ENCODE peak calls at places on chromosomes 7 and 10, in seven cellular contexts. One of them, this sample, is unnamed.

GRCh38 chr10:125411724-125412123 is 251.4 kb upstream of the CTBP2 start:
- DNase-seq in T-helper 2 cell: no peak
- DNase-seq in heart left ventricle: no peak
- DNase-seq in mucosa of descending colon: no peak
- DNase-seq in heart right ventricle: no peak
- DNase-seq in esophagus squamous epithelium: no peak
- DNase-seq in GM03348: peak
- DNase-seq in this sample: no peak

GRCh38 chr10:986137-986825 is 2.0 kb upstream of the GTPBP4 start:
- DNase-seq in heart right ventricle: no peak
- DNase-seq in GM03348: peak
- DNase-seq in heart left ventricle: no peak
- DNase-seq in T-helper 2 cell: no peak
- DNase-seq in esophagus squamous epithelium: no peak
- DNase-seq in mucosa of descending colon: no peak
- DNase-seq in this sample: no peak

GRCh38 chr10:27190508-27190907 is 35.4 kb downstream of the MASTL start:
- DNase-seq in heart right ventricle: no peak
- DNase-seq in GM03348: no peak
- DNase-seq in mucosa of descending colon: no peak
- DNase-seq in T-helper 2 cell: no peak
- DNase-seq in esophagus squamous epithelium: no peak
- DNase-seq in heart left ventricle: no peak
- DNase-seq in this sample: no peak

GRCh38 chr7:128031901-128032604 is 816 bp upstream of the LRRC4 start:
- DNase-seq in heart left ventricle: peak
- DNase-seq in GM03348: peak
- DNase-seq in heart right ventricle: peak
- DNase-seq in mucosa of descending colon: no peak
- DNase-seq in esophagus squamous epithelium: no peak
- DNase-seq in T-helper 2 cell: no peak
- DNase-seq in this sample: peak

GRCh38 chr10:130493446-130494198 is 357.4 kb downstream of the GLRX3 start:
- DNase-seq in heart right ventricle: no peak
- DNase-seq in GM03348: no peak
- DNase-seq in heart left ventricle: no peak
- DNase-seq in T-helper 2 cell: no peak
- DNase-seq in mucosa of descending colon: no peak
- DNase-seq in esophagus squamous epithelium: no peak
- DNase-seq in this sample: no peak

GRCh38 chr7:80147543-80148376 is 13.1 kb downstream of the GNAI1 start:
- DNase-seq in heart right ventricle: no peak
- DNase-seq in esophagus squamous epithelium: no peak
- DNase-seq in GM03348: peak
- DNase-seq in mucosa of descending colon: no peak
- DNase-seq in T-helper 2 cell: no peak
- DNase-seq in heart left ventricle: no peak
- DNase-seq in this sample: no peak

GRCh38 chr7:129783097-129783919 is 169.5 kb downstream of the UBE2H start:
- DNase-seq in heart right ventricle: no peak
- DNase-seq in esophagus squamous epithelium: no peak
- DNase-seq in heart left ventricle: no peak
- DNase-seq in mucosa of descending colon: no peak
- DNase-seq in T-helper 2 cell: no peak
- DNase-seq in GM03348: no peak
- DNase-seq in this sample: no peak

GRCh38 chr7:8176370-8177081 is 85.4 kb downstream of the ICA1 start:
- DNase-seq in heart left ventricle: no peak
- DNase-seq in T-helper 2 cell: no peak
- DNase-seq in esophagus squamous epithelium: no peak
- DNase-seq in GM03348: no peak
- DNase-seq in heart right ventricle: no peak
- DNase-seq in mucosa of descending colon: peak
- DNase-seq in this sample: no peak

GRCh38 chr10:101272229-101272868 is 43.1 kb upstream of the LBX1 start:
- DNase-seq in T-helper 2 cell: no peak
- DNase-seq in mucosa of descending colon: no peak
- DNase-seq in heart left ventricle: no peak
- DNase-seq in esophagus squamous epithelium: no peak
- DNase-seq in heart right ventricle: peak
- DNase-seq in GM03348: peak
- DNase-seq in this sample: peak

GRCh38 chr10:128553755-128554154 is 427.5 kb upstream of the MKI67 start:
- DNase-seq in heart right ventricle: no peak
- DNase-seq in mucosa of descending colon: no peak
- DNase-seq in esophagus squamous epithelium: no peak
- DNase-seq in GM03348: no peak
- DNase-seq in T-helper 2 cell: no peak
- DNase-seq in heart left ventricle: no peak
- DNase-seq in this sample: no peak